ENCODE peak calls at places on chromosomes 4 and X, in nine cellular contexts. K is hypothalamus; B is activated CD4-positive, CD25-positive, alpha-beta regulatory T cell treated with anti-CD3 and anti-CD28 coated beads, Interleukin-2, amount 50 U/mL, for 72 hours; F is T-helper 2 cell; M is upper lobe of left lung; I is neural progenitor cell; R is head of caudate nucleus; X is NCI-H1694 treated with DMSO at 0.1 percent for 48 hours; Q is HuH-7.5. L is an unnamed sample.

GRCh38 chr4:121551881-121552280 is 144.9 kb downstream of the ANXA5 start:
- DNase-seq in K (no peak), B (no peak), F (no peak), M (no peak), I (no peak), R (no peak), X (no peak), Q (no peak), L (peak; percentile 18)

GRCh38 chrX:13077168-13077567 is 32.7 kb upstream of the FAM9C start:
- DNase-seq in K (no peak), B (no peak), F (no peak), M (peak; percentile 57), I (no peak), R (no peak), X (no peak), Q (no peak), L (no peak)

GRCh38 chrX:99761731-99762130 is 648.3 kb downstream of the PCDH19 start:
- DNase-seq in K (no peak), B (no peak), F (no peak), M (no peak), I (no peak), R (no peak), X (no peak), Q (no peak), L (no peak)

GRCh38 chr4:113449407-113449974 is 312.0 kb downstream of the CAMK2D start:
- DNase-seq in K (no peak), B (no peak), F (no peak), M (no peak), I (no peak), R (no peak), X (no peak), Q (no peak), L (no peak)

GRCh38 chr4:150874386-150875226 is 140.5 kb downstream of the LRBA start:
- DNase-seq in K (peak; percentile 1), B (no peak), F (no peak), M (no peak), I (no peak), R (peak; percentile 8), X (no peak), Q (no peak), L (no peak)

GRCh38 chr4:19309365-19309764 is 942.3 kb upstream of the SLIT2 start:
- DNase-seq in K (no peak), B (no peak), F (no peak), M (no peak), I (peak; percentile 15), R (no peak), X (no peak), Q (no peak), L (no peak)

GRCh38 chr4:184237612-184238011 is 19.9 kb upstream of the ENPP6 start:
- DNase-seq in K (no peak), B (no peak), F (no peak), M (no peak), I (no peak), R (no peak), X (no peak), Q (no peak), L (no peak)

GRCh38 chrX:30275498-30275897 is 28.6 kb downstream of the MAGEB1 start:
- DNase-seq in K (no peak), B (no peak), F (no peak), M (no peak), I (peak; percentile 7), R (no peak), X (no peak), Q (no peak), L (no peak)

GRCh38 chrX:26215869-26216268 is at the start of gene MAGEB5:
- DNase-seq in K (no peak), B (no peak), F (no peak), M (no peak), I (no peak), R (no peak), X (no peak), Q (no peak), L (no peak)

GRCh38 chrX:3699841-3700381 is 13.5 kb downstream of the PRKX start:
- DNase-seq in K (no peak), B (no peak), F (no peak), M (no peak), I (no peak), R (no peak), X (no peak), Q (no peak), L (no peak)

GRCh38 chr4:98938386-98938785 is 9.5 kb upstream of the EIF4E start:
- DNase-seq in K (no peak), B (no peak), F (no peak), M (no peak), I (no peak), R (no peak), X (no peak), Q (no peak), L (no peak)

GRCh38 chr4:98623126-98623802 is 35.1 kb downstream of the TSPAN5 start:
- DNase-seq in K (no peak), B (no peak), F (no peak), M (no peak), I (no peak), R (no peak), X (no peak), Q (no peak), L (no peak)

GRCh38 chrX:19747672-19748610 is 139.5 kb downstream of the SH3KBP1 start:
- DNase-seq in K (no peak), B (peak; percentile 62), F (peak; percentile 28), M (peak; percentile 35), I (no peak), R (no peak), X (no peak), Q (no peak), L (no peak)

GRCh38 chr4:39626261-39626660 is 12.4 kb downstream of the SMIM14 start:
- DNase-seq in K (no peak), B (no peak), F (no peak), M (no peak), I (no peak), R (no peak), X (no peak), Q (no peak), L (no peak)

GRCh38 chr4:140296335-140296753 is 77.1 kb upstream of the SCOC start:
- DNase-seq in K (no peak), B (no peak), F (no peak), M (no peak), I (no peak), R (no peak), X (peak; percentile 4), Q (peak; percentile 36), L (peak; percentile 22)

GRCh38 chr4:174873931-174874330 is 44.2 kb upstream of the ADAM29 start:
- DNase-seq in K (no peak), B (no peak), F (no peak), M (no peak), I (peak; percentile 41), R (no peak), X (no peak), Q (no peak), L (no peak)

GRCh38 chr4:39466747-39467146 is 7.9 kb downstream of the LIAS start:
- DNase-seq in K (no peak), B (no peak), F (no peak), M (no peak), I (no peak), R (no peak), X (no peak), Q (no peak), L (no peak)

GRCh38 chr4:158722291-158722916 is 792 bp downstream of the PPID start:
- DNase-seq in K (no peak), B (no peak), F (no peak), M (no peak), I (peak; percentile 58), R (peak; percentile 31), X (no peak), Q (no peak), L (peak; percentile 9)

GRCh38 chr4:73917081-73917501 is 47.9 kb downstream of the CXCL1 start:
- DNase-seq in K (no peak), B (no peak), F (no peak), M (no peak), I (no peak), R (no peak), X (no peak), Q (no peak), L (no peak)

GRCh38 chrX:115616943-115617563 is 56.1 kb downstream of the PLS3 start:
- DNase-seq in K (no peak), B (no peak), F (no peak), M (no peak), I (no peak), R (no peak), X (no peak), Q (no peak), L (no peak)

L was measured in glomerular endothelial cell.